ENCODE peak calls at places on chromosomes 7 and 10, in ten cellular contexts. One of them, this sample, is unnamed.

GRCh38 chr7:98165827-98166667 is 45.2 kb upstream of the BHLHA15 start:
- DNase-seq in SHP77: peak
- DNase-seq in dermis blood vessel endothelial cell: peak
- DNase-seq in AG20443: peak
- DNase-seq in left lung: peak
- DNase-seq in NCI-H1694 treated with DMSO at 0.1 percent for 48 hours: no peak
- DNase-seq in EH: peak
- DNase-seq in tibial nerve: no peak
- DNase-seq in stomach: peak
- DNase-seq in activated naive CD8-positive, alpha-beta T cell treated with anti-CD3 and anti-CD28 coated beads for 36 hours: peak
- DNase-seq in this sample: peak

GRCh38 chr10:42941790-42942189 is 135.1 kb upstream of the RET start:
- DNase-seq in AG20443: no peak
- DNase-seq in activated naive CD8-positive, alpha-beta T cell treated with anti-CD3 and anti-CD28 coated beads for 36 hours: no peak
- DNase-seq in EH: no peak
- DNase-seq in SHP77: no peak
- DNase-seq in left lung: no peak
- DNase-seq in dermis blood vessel endothelial cell: no peak
- DNase-seq in tibial nerve: no peak
- DNase-seq in NCI-H1694 treated with DMSO at 0.1 percent for 48 hours: no peak
- DNase-seq in stomach: no peak
- DNase-seq in this sample: no peak

GRCh38 chr10:85420501-85421191 is 945.9 kb downstream of the GRID1 start:
- DNase-seq in tibial nerve: no peak
- DNase-seq in dermis blood vessel endothelial cell: no peak
- DNase-seq in stomach: no peak
- DNase-seq in AG20443: no peak
- DNase-seq in SHP77: no peak
- DNase-seq in NCI-H1694 treated with DMSO at 0.1 percent for 48 hours: no peak
- DNase-seq in EH: no peak
- DNase-seq in activated naive CD8-positive, alpha-beta T cell treated with anti-CD3 and anti-CD28 coated beads for 36 hours: no peak
- DNase-seq in left lung: no peak
- DNase-seq in this sample: no peak

GRCh38 chr7:120941064-120941463 is 9.5 kb upstream of the ING3 start:
- DNase-seq in stomach: no peak
- DNase-seq in NCI-H1694 treated with DMSO at 0.1 percent for 48 hours: peak
- DNase-seq in tibial nerve: no peak
- DNase-seq in SHP77: no peak
- DNase-seq in dermis blood vessel endothelial cell: peak
- DNase-seq in activated naive CD8-positive, alpha-beta T cell treated with anti-CD3 and anti-CD28 coated beads for 36 hours: no peak
- DNase-seq in EH: peak
- DNase-seq in left lung: no peak
- DNase-seq in AG20443: peak
- DNase-seq in this sample: peak

GRCh38 chr7:28052933-28053332 is 127.7 kb downstream of the JAZF1 start:
- DNase-seq in AG20443: no peak
- DNase-seq in activated naive CD8-positive, alpha-beta T cell treated with anti-CD3 and anti-CD28 coated beads for 36 hours: no peak
- DNase-seq in tibial nerve: no peak
- DNase-seq in left lung: no peak
- DNase-seq in stomach: no peak
- DNase-seq in NCI-H1694 treated with DMSO at 0.1 percent for 48 hours: no peak
- DNase-seq in dermis blood vessel endothelial cell: peak
- DNase-seq in SHP77: no peak
- DNase-seq in EH: peak
- DNase-seq in this sample: peak

GRCh38 chr7:3309140-3309539 is 8.1 kb downstream of the SDK1 start:
- DNase-seq in stomach: no peak
- DNase-seq in left lung: no peak
- DNase-seq in AG20443: no peak
- DNase-seq in tibial nerve: no peak
- DNase-seq in activated naive CD8-positive, alpha-beta T cell treated with anti-CD3 and anti-CD28 coated beads for 36 hours: no peak
- DNase-seq in EH: no peak
- DNase-seq in dermis blood vessel endothelial cell: no peak
- DNase-seq in NCI-H1694 treated with DMSO at 0.1 percent for 48 hours: peak
- DNase-seq in SHP77: no peak
- DNase-seq in this sample: peak

GRCh38 chr7:106630648-106631047 is 30.3 kb downstream of the CCDC71L start:
- DNase-seq in activated naive CD8-positive, alpha-beta T cell treated with anti-CD3 and anti-CD28 coated beads for 36 hours: no peak
- DNase-seq in NCI-H1694 treated with DMSO at 0.1 percent for 48 hours: no peak
- DNase-seq in tibial nerve: no peak
- DNase-seq in stomach: no peak
- DNase-seq in AG20443: no peak
- DNase-seq in dermis blood vessel endothelial cell: no peak
- DNase-seq in SHP77: no peak
- DNase-seq in left lung: no peak
- DNase-seq in EH: no peak
- DNase-seq in this sample: no peak

GRCh38 chr7:52030722-52031121 is 714.1 kb upstream of the COBL start:
- DNase-seq in left lung: no peak
- DNase-seq in NCI-H1694 treated with DMSO at 0.1 percent for 48 hours: no peak
- DNase-seq in EH: no peak
- DNase-seq in AG20443: no peak
- DNase-seq in tibial nerve: no peak
- DNase-seq in dermis blood vessel endothelial cell: no peak
- DNase-seq in stomach: no peak
- DNase-seq in SHP77: no peak
- DNase-seq in activated naive CD8-positive, alpha-beta T cell treated with anti-CD3 and anti-CD28 coated beads for 36 hours: no peak
- DNase-seq in this sample: no peak

GRCh38 chr10:102523250-102524029 is 19.7 kb downstream of the SUFU start:
- DNase-seq in dermis blood vessel endothelial cell: no peak
- DNase-seq in AG20443: peak
- DNase-seq in activated naive CD8-positive, alpha-beta T cell treated with anti-CD3 and anti-CD28 coated beads for 36 hours: no peak
- DNase-seq in NCI-H1694 treated with DMSO at 0.1 percent for 48 hours: no peak
- DNase-seq in left lung: no peak
- DNase-seq in stomach: peak
- DNase-seq in EH: peak
- DNase-seq in SHP77: no peak
- DNase-seq in tibial nerve: no peak
- DNase-seq in this sample: peak

GRCh38 chr7:69814421-69814962 is 216.2 kb downstream of the AUTS2 start:
- DNase-seq in activated naive CD8-positive, alpha-beta T cell treated with anti-CD3 and anti-CD28 coated beads for 36 hours: no peak
- DNase-seq in tibial nerve: peak
- DNase-seq in NCI-H1694 treated with DMSO at 0.1 percent for 48 hours: no peak
- DNase-seq in left lung: no peak
- DNase-seq in AG20443: peak
- DNase-seq in SHP77: no peak
- DNase-seq in stomach: no peak
- DNase-seq in EH: peak
- DNase-seq in dermis blood vessel endothelial cell: no peak
- DNase-seq in this sample: no peak

GRCh38 chr7:43725251-43725650 is 4.1 kb downstream of the COA1 start:
- DNase-seq in left lung: no peak
- DNase-seq in NCI-H1694 treated with DMSO at 0.1 percent for 48 hours: no peak
- DNase-seq in AG20443: no peak
- DNase-seq in stomach: no peak
- DNase-seq in SHP77: no peak
- DNase-seq in dermis blood vessel endothelial cell: no peak
- DNase-seq in tibial nerve: no peak
- DNase-seq in activated naive CD8-positive, alpha-beta T cell treated with anti-CD3 and anti-CD28 coated beads for 36 hours: no peak
- DNase-seq in EH: no peak
- DNase-seq in this sample: no peak

GRCh38 chr10:129755075-129756020 is 208.7 kb downstream of the EBF3 start:
- DNase-seq in left lung: peak
- DNase-seq in AG20443: no peak
- DNase-seq in dermis blood vessel endothelial cell: no peak
- DNase-seq in SHP77: no peak
- DNase-seq in EH: no peak
- DNase-seq in activated naive CD8-positive, alpha-beta T cell treated with anti-CD3 and anti-CD28 coated beads for 36 hours: no peak
- DNase-seq in NCI-H1694 treated with DMSO at 0.1 percent for 48 hours: no peak
- DNase-seq in stomach: peak
- DNase-seq in tibial nerve: no peak
- DNase-seq in this sample: no peak

GRCh38 chr10:89392974-89393373 is 551 bp downstream of the IFIT1 start:
- DNase-seq in EH: peak
- DNase-seq in left lung: no peak
- DNase-seq in activated naive CD8-positive, alpha-beta T cell treated with anti-CD3 and anti-CD28 coated beads for 36 hours: no peak
- DNase-seq in AG20443: peak
- DNase-seq in SHP77: no peak
- DNase-seq in NCI-H1694 treated with DMSO at 0.1 percent for 48 hours: no peak
- DNase-seq in dermis blood vessel endothelial cell: no peak
- DNase-seq in stomach: no peak
- DNase-seq in tibial nerve: no peak
- DNase-seq in this sample: peak

GRCh38 chr10:43955002-43955596 is 306.4 kb upstream of the ZNF32 start:
- DNase-seq in AG20443: peak
- DNase-seq in tibial nerve: no peak
- DNase-seq in EH: no peak
- DNase-seq in left lung: no peak
- DNase-seq in dermis blood vessel endothelial cell: no peak
- DNase-seq in stomach: no peak
- DNase-seq in activated naive CD8-positive, alpha-beta T cell treated with anti-CD3 and anti-CD28 coated beads for 36 hours: no peak
- DNase-seq in NCI-H1694 treated with DMSO at 0.1 percent for 48 hours: no peak
- DNase-seq in SHP77: no peak
- DNase-seq in this sample: no peak

GRCh38 chr7:132655071-132655761 is 78.9 kb upstream of the PLXNA4 start:
- DNase-seq in AG20443: peak
- DNase-seq in left lung: peak
- DNase-seq in SHP77: no peak
- DNase-seq in NCI-H1694 treated with DMSO at 0.1 percent for 48 hours: no peak
- DNase-seq in tibial nerve: peak
- DNase-seq in stomach: peak
- DNase-seq in activated naive CD8-positive, alpha-beta T cell treated with anti-CD3 and anti-CD28 coated beads for 36 hours: peak
- DNase-seq in dermis blood vessel endothelial cell: peak
- DNase-seq in EH: peak
- DNase-seq in this sample: no peak

GRCh38 chr7:151601521-151602305 is 82.0 kb upstream of the RHEB start:
- DNase-seq in activated naive CD8-positive, alpha-beta T cell treated with anti-CD3 and anti-CD28 coated beads for 36 hours: no peak
- DNase-seq in AG20443: no peak
- DNase-seq in dermis blood vessel endothelial cell: no peak
- DNase-seq in SHP77: no peak
- DNase-seq in left lung: no peak
- DNase-seq in tibial nerve: no peak
- DNase-seq in NCI-H1694 treated with DMSO at 0.1 percent for 48 hours: no peak
- DNase-seq in EH: peak
- DNase-seq in stomach: no peak
- DNase-seq in this sample: no peak

GRCh38 chr10:103894454-103894853 is 23.5 kb downstream of the STN1 start:
- DNase-seq in tibial nerve: no peak
- DNase-seq in dermis blood vessel endothelial cell: peak
- DNase-seq in NCI-H1694 treated with DMSO at 0.1 percent for 48 hours: no peak
- DNase-seq in EH: peak
- DNase-seq in SHP77: no peak
- DNase-seq in stomach: no peak
- DNase-seq in AG20443: no peak
- DNase-seq in left lung: no peak
- DNase-seq in activated naive CD8-positive, alpha-beta T cell treated with anti-CD3 and anti-CD28 coated beads for 36 hours: no peak
- DNase-seq in this sample: no peak

GRCh38 chr7:94249631-94250030 is 145.1 kb upstream of the COL1A2 start:
- DNase-seq in activated naive CD8-positive, alpha-beta T cell treated with anti-CD3 and anti-CD28 coated beads for 36 hours: no peak
- DNase-seq in dermis blood vessel endothelial cell: no peak
- DNase-seq in left lung: no peak
- DNase-seq in EH: no peak
- DNase-seq in NCI-H1694 treated with DMSO at 0.1 percent for 48 hours: no peak
- DNase-seq in AG20443: no peak
- DNase-seq in stomach: no peak
- DNase-seq in tibial nerve: no peak
- DNase-seq in SHP77: no peak
- DNase-seq in this sample: no peak